ENCODE peak calls at places on chromosomes 16 and 17, in four cellular contexts. One of them, this sample, is unnamed.

GRCh38 chr16:75340715-75341500 is 89.5 kb upstream of the BCAR1 start:
- DNase-seq in mesendoderm: peak
- DNase-seq in IMR-90: peak
- DNase-seq in H1: no peak
- DNase-seq in this sample: no peak

GRCh38 chr16:8346291-8346690 is 244.0 kb downstream of the TMEM114 start:
- DNase-seq in IMR-90: no peak
- DNase-seq in mesendoderm: peak
- DNase-seq in H1: peak
- DNase-seq in this sample: no peak

GRCh38 chr16:8512941-8513624 is 77.2 kb downstream of the TMEM114 start:
- DNase-seq in H1: no peak
- DNase-seq in mesendoderm: no peak
- DNase-seq in IMR-90: no peak
- DNase-seq in this sample: no peak

GRCh38 chr16:6038966-6039530 is 941.5 kb upstream of the EEF2KMT start:
- DNase-seq in H1: no peak
- DNase-seq in IMR-90: no peak
- DNase-seq in mesendoderm: no peak
- DNase-seq in this sample: no peak

GRCh38 chr17:2926019-2926650 is 129.9 kb downstream of the RAP1GAP2 start:
- DNase-seq in mesendoderm: no peak
- DNase-seq in IMR-90: peak
- DNase-seq in H1: no peak
- DNase-seq in this sample: no peak

GRCh38 chr16:12763517-12763916 is 40.2 kb downstream of the CPPED1 start:
- DNase-seq in mesendoderm: peak
- DNase-seq in H1: no peak
- DNase-seq in IMR-90: peak
- DNase-seq in this sample: no peak

GRCh38 chr17:68398731-68399637 is 58.3 kb downstream of the WIPI1 start:
- DNase-seq in H1: peak
- DNase-seq in mesendoderm: peak
- DNase-seq in IMR-90: peak
- DNase-seq in this sample: peak

GRCh38 chr17:58630883-58631522 is 60.8 kb downstream of the TEX14 start:
- DNase-seq in IMR-90: no peak
- DNase-seq in mesendoderm: peak
- DNase-seq in H1: peak
- DNase-seq in this sample: peak

GRCh38 chr17:43860927-43861622 is 14.1 kb downstream of the CD300LG start:
- DNase-seq in mesendoderm: no peak
- DNase-seq in IMR-90: no peak
- DNase-seq in H1: no peak
- DNase-seq in this sample: no peak

GRCh38 chr16:66486773-66487579 is 59.9 kb downstream of the BEAN1 start:
- DNase-seq in H1: no peak
- DNase-seq in IMR-90: peak
- DNase-seq in mesendoderm: no peak
- DNase-seq in this sample: peak

GRCh38 chr17:33112763-33113162 is 121.1 kb downstream of the SPACA3 start:
- DNase-seq in H1: no peak
- DNase-seq in mesendoderm: peak
- DNase-seq in IMR-90: peak
- DNase-seq in this sample: no peak

GRCh38 chr16:19948186-19949104 is 63.8 kb upstream of the GPRC5B start:
- DNase-seq in mesendoderm: peak
- DNase-seq in H1: peak
- DNase-seq in IMR-90: no peak
- DNase-seq in this sample: no peak

GRCh38 chr17:47882247-47882646 is 13.8 kb upstream of the SP2 start:
- DNase-seq in mesendoderm: no peak
- DNase-seq in IMR-90: peak
- DNase-seq in H1: no peak
- DNase-seq in this sample: no peak

GRCh38 chr17:33196883-33197282 is 96.2 kb downstream of the ASIC2 start:
- DNase-seq in IMR-90: no peak
- DNase-seq in H1: no peak
- DNase-seq in mesendoderm: no peak
- DNase-seq in this sample: peak

GRCh38 chr17:71460943-71461342 is 659.9 kb upstream of the SOX9 start:
- DNase-seq in IMR-90: peak
- DNase-seq in mesendoderm: peak
- DNase-seq in H1: peak
- DNase-seq in this sample: no peak

GRCh38 chr17:4610162-4610561 is 25.8 kb downstream of the SMTNL2 start:
- DNase-seq in mesendoderm: no peak
- DNase-seq in H1: no peak
- DNase-seq in IMR-90: no peak
- DNase-seq in this sample: no peak

GRCh38 chr16:10368984-10369551 is 16.8 kb upstream of the ATF7IP2 start:
- DNase-seq in mesendoderm: peak
- DNase-seq in IMR-90: no peak
- DNase-seq in H1: no peak
- DNase-seq in this sample: peak

GRCh38 chr17:37792787-37793186 is 47.9 kb upstream of the HNF1B start:
- DNase-seq in H1: no peak
- DNase-seq in mesendoderm: no peak
- DNase-seq in IMR-90: peak
- DNase-seq in this sample: no peak

GRCh38 chr16:12260647-12261262 is 284.2 kb downstream of the SNX29 start:
- DNase-seq in IMR-90: peak
- DNase-seq in H1: peak
- DNase-seq in mesendoderm: peak
- DNase-seq in this sample: peak

GRCh38 chr17:81000631-81001357 is 9.2 kb downstream of the CHMP6 start:
- DNase-seq in mesendoderm: no peak
- DNase-seq in H1: no peak
- DNase-seq in IMR-90: no peak
- DNase-seq in this sample: no peak

GRCh38 chr17:67982034-67982640 is 14.1 kb downstream of the C17orf58 start:
- DNase-seq in IMR-90: no peak
- DNase-seq in H1: no peak
- DNase-seq in mesendoderm: no peak
- DNase-seq in this sample: no peak

GRCh38 chr16:57372372-57373116 is at the start of gene CX3CL1:
- DNase-seq in mesendoderm: peak
- DNase-seq in H1: peak
- DNase-seq in IMR-90: peak
- DNase-seq in this sample: peak

GRCh38 chr17:17496189-17497064 is at the start of gene RASD1:
- DNase-seq in mesendoderm: peak
- DNase-seq in IMR-90: peak
- DNase-seq in H1: peak
- DNase-seq in this sample: peak

GRCh38 chr17:32299579-32300158 is 34.0 kb downstream of the RHBDL3 start:
- DNase-seq in IMR-90: no peak
- DNase-seq in H1: no peak
- DNase-seq in mesendoderm: no peak
- DNase-seq in this sample: no peak

GRCh38 chr17:19002805-19003542 is 1.6 kb downstream of the FAM83G start:
- DNase-seq in IMR-90: peak
- DNase-seq in H1: no peak
- DNase-seq in mesendoderm: no peak
- DNase-seq in this sample: no peak

GRCh38 chr17:50946891-50947843 is 81.0 kb upstream of the TOB1 start:
- DNase-seq in H1: no peak
- DNase-seq in IMR-90: no peak
- DNase-seq in mesendoderm: no peak
- DNase-seq in this sample: peak

GRCh38 chr17:50944054-50944901 is 78.1 kb upstream of the TOB1 start:
- DNase-seq in mesendoderm: peak
- DNase-seq in IMR-90: peak
- DNase-seq in H1: peak
- DNase-seq in this sample: peak

GRCh38 chr17:50944902-50945720 is 79.0 kb upstream of the TOB1 start:
- DNase-seq in H1: no peak
- DNase-seq in IMR-90: no peak
- DNase-seq in mesendoderm: no peak
- DNase-seq in this sample: no peak

GRCh38 chr17:50946223-50946890 is 80.2 kb upstream of the TOB1 start:
- DNase-seq in mesendoderm: no peak
- DNase-seq in IMR-90: no peak
- DNase-seq in H1: no peak
- DNase-seq in this sample: peak

GRCh38 chr17:50945779-50946222 is 79.6 kb upstream of the TOB1 start:
- DNase-seq in H1: no peak
- DNase-seq in IMR-90: no peak
- DNase-seq in mesendoderm: no peak
- DNase-seq in this sample: peak
- H3K56ac ChIP-seq in H1: no peak
- H3K56ac ChIP-seq in IMR-90: no peak
- H3K56ac ChIP-seq in mesendoderm: no peak
- H3K56ac ChIP-seq in this sample: no peak

DNA sequence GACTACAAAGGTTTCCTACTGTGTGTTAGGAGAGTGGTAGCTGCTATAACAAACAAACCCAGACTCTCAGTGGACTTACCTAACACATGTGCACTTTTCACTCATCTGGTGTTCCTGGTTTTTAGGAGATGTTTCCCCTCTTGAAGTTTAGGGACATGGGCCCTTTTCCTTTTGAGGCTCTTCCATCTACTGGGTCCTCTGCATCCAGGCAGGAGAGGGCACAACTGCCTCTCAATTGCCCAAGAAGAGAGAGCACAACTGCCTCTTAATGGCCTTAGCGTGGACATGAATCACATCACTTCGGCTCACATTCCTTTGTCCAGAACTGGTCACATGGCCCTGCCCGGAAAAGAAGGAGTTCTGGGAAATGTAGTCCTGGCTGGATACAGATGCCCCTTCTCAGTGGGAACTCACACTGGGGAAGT is 9.8 kb upstream of the TNRC6C start:
- DNase-seq in H1: no peak
- DNase-seq in mesendoderm: peak
- DNase-seq in IMR-90: peak
- DNase-seq in this sample: peak
- H3K56ac ChIP-seq in H1: no peak
- H3K56ac ChIP-seq in mesendoderm: no peak
- H3K56ac ChIP-seq in IMR-90: no peak
- H3K56ac ChIP-seq in this sample: no peak

DNA sequence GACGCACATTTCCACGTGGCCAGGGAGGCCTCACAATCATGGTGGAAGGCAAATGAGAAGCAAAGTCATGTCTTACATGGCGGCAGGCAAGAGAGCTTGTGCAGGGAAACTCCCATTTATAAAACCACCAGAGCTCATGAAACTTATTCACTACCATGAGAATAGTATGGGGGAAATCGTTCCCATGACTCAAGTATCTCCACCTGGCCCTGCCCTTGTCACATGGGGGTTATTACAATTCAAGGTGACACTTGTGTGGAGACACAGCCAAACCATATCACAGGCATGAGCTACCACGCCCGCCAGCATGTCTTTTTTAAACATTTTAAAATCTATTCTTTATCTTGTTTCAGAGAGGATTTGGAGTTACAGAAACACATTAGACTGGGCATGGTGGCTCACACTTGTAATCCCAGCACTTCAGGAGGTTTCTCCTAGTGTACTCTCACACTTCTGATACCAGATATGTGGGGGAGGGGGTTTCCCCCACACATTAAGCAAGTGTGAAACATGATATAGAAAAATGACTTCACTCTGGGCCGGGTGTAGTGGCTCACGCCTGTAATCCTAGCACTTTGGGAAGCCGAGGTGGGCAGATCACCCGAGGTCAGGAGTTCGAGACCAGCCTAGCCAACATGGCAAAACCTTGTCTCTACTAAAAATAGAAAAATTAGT is 5.6 kb upstream of the ATMIN start:
- DNase-seq in IMR-90: no peak
- DNase-seq in H1: no peak
- DNase-seq in mesendoderm: no peak
- DNase-seq in this sample: no peak
- H3K56ac ChIP-seq in IMR-90: no peak
- H3K56ac ChIP-seq in H1: no peak
- H3K56ac ChIP-seq in mesendoderm: no peak
- H3K56ac ChIP-seq in this sample: no peak

GRCh38 chr17:16491703-16492612 is at the start of gene LRRC75A:
- DNase-seq in IMR-90: peak
- DNase-seq in mesendoderm: peak
- DNase-seq in H1: peak
- DNase-seq in this sample: peak
- H3K56ac ChIP-seq in IMR-90: no peak
- H3K56ac ChIP-seq in mesendoderm: peak
- H3K56ac ChIP-seq in H1: no peak
- H3K56ac ChIP-seq in this sample: no peak

GRCh38 chr17:73595068-73595865 is 49.0 kb downstream of the SDK2 start:
- DNase-seq in mesendoderm: peak
- DNase-seq in IMR-90: no peak
- DNase-seq in H1: peak
- DNase-seq in this sample: peak

GRCh38 chr17:73598131-73598680 is 46.0 kb downstream of the SDK2 start:
- DNase-seq in IMR-90: no peak
- DNase-seq in mesendoderm: no peak
- DNase-seq in H1: no peak
- DNase-seq in this sample: no peak

GRCh38 chr17:73594025-73594424 is 50.2 kb downstream of the SDK2 start:
- DNase-seq in IMR-90: no peak
- DNase-seq in mesendoderm: no peak
- DNase-seq in H1: no peak
- DNase-seq in this sample: no peak

GRCh38 chr17:73594598-73594997 is 49.6 kb downstream of the SDK2 start:
- DNase-seq in IMR-90: no peak
- DNase-seq in mesendoderm: no peak
- DNase-seq in H1: no peak
- DNase-seq in this sample: no peak

DNA sequence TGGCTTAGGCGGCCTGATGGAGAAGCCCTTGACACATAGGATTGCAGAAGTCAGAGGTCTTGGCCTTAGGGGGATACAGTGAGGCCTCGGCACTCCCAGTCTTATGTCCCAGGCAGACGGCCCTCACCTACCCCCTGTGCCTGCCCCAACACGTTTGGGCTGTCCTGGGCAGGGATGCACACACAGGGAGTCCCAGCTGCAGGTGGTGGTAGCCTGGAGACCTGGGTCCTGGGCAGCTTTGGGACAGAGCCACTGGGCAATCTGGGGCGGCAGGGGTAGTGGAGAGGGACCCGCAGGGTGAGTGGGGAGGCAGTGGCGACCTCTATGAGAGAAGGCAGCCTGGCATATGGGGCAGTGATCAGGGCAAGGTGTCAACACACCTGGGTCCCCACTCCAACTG is 48.3 kb downstream of the SDK2 start:
- DNase-seq in IMR-90: no peak
- DNase-seq in mesendoderm: no peak
- DNase-seq in H1: no peak
- DNase-seq in this sample: no peak
- H3K56ac ChIP-seq in IMR-90: no peak
- H3K56ac ChIP-seq in mesendoderm: no peak
- H3K56ac ChIP-seq in H1: no peak
- H3K56ac ChIP-seq in this sample: no peak

GRCh38 chr16:88376835-88377726 is 5.7 kb upstream of the ZNF469 start:
- DNase-seq in mesendoderm: no peak
- DNase-seq in H1: no peak
- DNase-seq in IMR-90: no peak
- DNase-seq in this sample: no peak
- H3K56ac ChIP-seq in mesendoderm: no peak
- H3K56ac ChIP-seq in H1: no peak
- H3K56ac ChIP-seq in IMR-90: no peak
- H3K56ac ChIP-seq in this sample: no peak